ENCODE peak calls at places on chromosomes 7 and 10, in six cellular contexts. V is activated effector memory CD4-positive, alpha-beta T cell treated with anti-CD3 and anti-CD28 coated beads, Interleukin-2, amount 50 U/mL, for 16 hours; C is tibial artery; Q is nucleus accumbens; G is body of pancreas; M is erythroblast. U is an unnamed sample.

GRCh38 chr7:38123494-38123893 is 54.6 kb upstream of the STARD3NL start:
- DNase-seq in Q (no peak), M (no peak), C (no peak), V (no peak), G (no peak), U (no peak)

GRCh38 chr10:117409549-117410283 is 34.5 kb upstream of the PDZD8 start:
- DNase-seq in G (no peak), V (no peak), Q (no peak), C (no peak), M (peak), U (no peak)

GRCh38 chr7:103795112-103795511 is 194.3 kb downstream of the RELN start:
- DNase-seq in Q (no peak), M (no peak), C (no peak), V (no peak), G (no peak), U (no peak)

GRCh38 chr7:106290319-106290718 is 5.5 kb upstream of the NAMPT start:
- DNase-seq in G (no peak), V (no peak), C (no peak), M (no peak), Q (no peak), U (no peak)

GRCh38 chr7:35280854-35281253 is 27.0 kb upstream of the TBX20 start:
- DNase-seq in M (no peak), V (no peak), G (no peak), Q (no peak), C (no peak), U (no peak)

GRCh38 chr7:114084381-114085312 is 165.8 kb upstream of the PPP1R3A start:
- DNase-seq in C (peak), M (no peak), G (peak), Q (no peak), V (no peak), U (no peak)

GRCh38 chr7:7159063-7159645 is 23.2 kb upstream of the C1GALT1 start:
- DNase-seq in C (no peak), G (no peak), V (no peak), Q (no peak), M (no peak), U (no peak)

GRCh38 chr7:149284343-149284742 is 22.3 kb downstream of the ZNF783 start:
- DNase-seq in Q (no peak), G (no peak), V (peak), M (no peak), C (no peak), U (no peak)

GRCh38 chr10:36266923-36267322 is 624.8 kb upstream of the FZD8 start:
- DNase-seq in M (no peak), G (no peak), C (no peak), Q (no peak), V (no peak), U (no peak)

GRCh38 chr7:98049034-98049433 is 57.6 kb upstream of the LMTK2 start:
- DNase-seq in V (no peak), Q (no peak), C (no peak), M (no peak), G (no peak), U (no peak)

GRCh38 chr7:94584113-94584512 is 71.8 kb downstream of the SGCE start:
- DNase-seq in M (no peak), V (no peak), Q (no peak), G (peak), C (no peak), U (no peak)

GRCh38 chr10:32077896-32078295 is 21.7 kb upstream of the KIF5B start:
- DNase-seq in V (no peak), Q (no peak), C (peak), G (no peak), M (no peak), U (no peak)

GRCh38 chr7:44220732-44221131 is 20.0 kb downstream of the YKT6 start:
- DNase-seq in M (no peak), G (no peak), Q (no peak), V (no peak), C (no peak), U (no peak)

GRCh38 chr10:51014680-51015425 is 59.4 kb upstream of the PRKG1 start:
- DNase-seq in C (no peak), G (no peak), V (no peak), Q (no peak), M (no peak), U (no peak)

GRCh38 chr10:71379118-71379781 is 17.5 kb upstream of the CDH23 start:
- DNase-seq in Q (no peak), M (no peak), G (no peak), V (no peak), C (no peak), U (no peak)

GRCh38 chr10:20596065-20596760 is 300.9 kb downstream of the NEBL start:
- DNase-seq in G (no peak), M (no peak), V (no peak), Q (no peak), C (no peak), U (no peak)

GRCh38 chr7:130009848-130010688 is 41.1 kb downstream of the ZC3HC1 start:
- DNase-seq in M (peak), Q (no peak), V (no peak), G (peak), C (no peak), U (peak)

GRCh38 chr7:3250725-3251124 is 50.3 kb upstream of the SDK1 start:
- DNase-seq in M (no peak), V (no peak), C (no peak), G (no peak), Q (no peak), U (no peak)

U was measured in CMK.